ENCODE peak calls at places on chromosomes 11 and 22, in eight cellular contexts. One of them, this sample, is unnamed.

GRCh38 chr11:116888884-116889549 is 51.6 kb upstream of the APOA1 start:
- DNase-seq in GM04503: no peak
- DNase-seq in T1000: no peak
- DNase-seq in H9: no peak
- DNase-seq in stimulated activated CD8-positive, alpha-beta memory T cell treated with anti-CD3 and anti-CD28 coated beads, Interleukin-12 subunit alpha, Interleukin-12 subunit beta, amount 100 ng/mL, for 4 hours: no peak
- DNase-seq in activated T-cell treated with anti-CD3 and anti-CD28 coated beads for 1 hour: no peak
- DNase-seq in astrocyte of the spinal cord: no peak
- DNase-seq in AG08396: no peak
- DNase-seq in this sample: no peak

GRCh38 chr22:23058063-23058462 is 12.3 kb upstream of the GNAZ start:
- DNase-seq in astrocyte of the spinal cord: no peak
- DNase-seq in activated T-cell treated with anti-CD3 and anti-CD28 coated beads for 1 hour: no peak
- DNase-seq in stimulated activated CD8-positive, alpha-beta memory T cell treated with anti-CD3 and anti-CD28 coated beads, Interleukin-12 subunit alpha, Interleukin-12 subunit beta, amount 100 ng/mL, for 4 hours: no peak
- DNase-seq in AG08396: no peak
- DNase-seq in GM04503: no peak
- DNase-seq in H9: peak; percentile 22
- DNase-seq in T1000: no peak
- DNase-seq in this sample: no peak

GRCh38 chr22:29954203-29954855 is 71.4 kb downstream of the MTMR3 start:
- DNase-seq in stimulated activated CD8-positive, alpha-beta memory T cell treated with anti-CD3 and anti-CD28 coated beads, Interleukin-12 subunit alpha, Interleukin-12 subunit beta, amount 100 ng/mL, for 4 hours: no peak
- DNase-seq in activated T-cell treated with anti-CD3 and anti-CD28 coated beads for 1 hour: no peak
- DNase-seq in T1000: no peak
- DNase-seq in astrocyte of the spinal cord: no peak
- DNase-seq in AG08396: no peak
- DNase-seq in H9: no peak
- DNase-seq in GM04503: no peak
- DNase-seq in this sample: no peak

GRCh38 chr11:55707029-55707428 is 45.0 kb downstream of the OR4C6 start:
- DNase-seq in activated T-cell treated with anti-CD3 and anti-CD28 coated beads for 1 hour: no peak
- DNase-seq in T1000: no peak
- DNase-seq in astrocyte of the spinal cord: peak; percentile 10
- DNase-seq in stimulated activated CD8-positive, alpha-beta memory T cell treated with anti-CD3 and anti-CD28 coated beads, Interleukin-12 subunit alpha, Interleukin-12 subunit beta, amount 100 ng/mL, for 4 hours: no peak
- DNase-seq in GM04503: no peak
- DNase-seq in AG08396: peak; percentile 11
- DNase-seq in H9: no peak
- DNase-seq in this sample: no peak

GRCh38 chr11:95266751-95267374 is 35.9 kb upstream of the SESN3 start:
- DNase-seq in activated T-cell treated with anti-CD3 and anti-CD28 coated beads for 1 hour: no peak
- DNase-seq in stimulated activated CD8-positive, alpha-beta memory T cell treated with anti-CD3 and anti-CD28 coated beads, Interleukin-12 subunit alpha, Interleukin-12 subunit beta, amount 100 ng/mL, for 4 hours: no peak
- DNase-seq in T1000: no peak
- DNase-seq in GM04503: no peak
- DNase-seq in AG08396: no peak
- DNase-seq in H9: no peak
- DNase-seq in astrocyte of the spinal cord: peak; percentile 29
- DNase-seq in this sample: no peak

GRCh38 chr11:45022294-45023064 is 71.8 kb upstream of the TP53I11 start:
- DNase-seq in AG08396: peak; percentile 49
- DNase-seq in stimulated activated CD8-positive, alpha-beta memory T cell treated with anti-CD3 and anti-CD28 coated beads, Interleukin-12 subunit alpha, Interleukin-12 subunit beta, amount 100 ng/mL, for 4 hours: no peak
- DNase-seq in T1000: no peak
- DNase-seq in activated T-cell treated with anti-CD3 and anti-CD28 coated beads for 1 hour: no peak
- DNase-seq in astrocyte of the spinal cord: no peak
- DNase-seq in H9: no peak
- DNase-seq in GM04503: no peak
- DNase-seq in this sample: peak; percentile 55

GRCh38 chr11:15499684-15500083 is 385.0 kb downstream of the INSC start:
- DNase-seq in T1000: no peak
- DNase-seq in AG08396: no peak
- DNase-seq in activated T-cell treated with anti-CD3 and anti-CD28 coated beads for 1 hour: no peak
- DNase-seq in GM04503: no peak
- DNase-seq in H9: no peak
- DNase-seq in stimulated activated CD8-positive, alpha-beta memory T cell treated with anti-CD3 and anti-CD28 coated beads, Interleukin-12 subunit alpha, Interleukin-12 subunit beta, amount 100 ng/mL, for 4 hours: no peak
- DNase-seq in astrocyte of the spinal cord: no peak
- DNase-seq in this sample: no peak

GRCh38 chr22:41948142-41948541 is 1.2 kb upstream of the CENPM start:
- DNase-seq in stimulated activated CD8-positive, alpha-beta memory T cell treated with anti-CD3 and anti-CD28 coated beads, Interleukin-12 subunit alpha, Interleukin-12 subunit beta, amount 100 ng/mL, for 4 hours: no peak
- DNase-seq in astrocyte of the spinal cord: no peak
- DNase-seq in activated T-cell treated with anti-CD3 and anti-CD28 coated beads for 1 hour: no peak
- DNase-seq in GM04503: no peak
- DNase-seq in T1000: no peak
- DNase-seq in H9: no peak
- DNase-seq in AG08396: no peak
- DNase-seq in this sample: no peak

GRCh38 chr11:86737223-86737622 is 63.1 kb upstream of the PRSS23 start:
- DNase-seq in GM04503: no peak
- DNase-seq in astrocyte of the spinal cord: no peak
- DNase-seq in T1000: no peak
- DNase-seq in H9: no peak
- DNase-seq in activated T-cell treated with anti-CD3 and anti-CD28 coated beads for 1 hour: no peak
- DNase-seq in stimulated activated CD8-positive, alpha-beta memory T cell treated with anti-CD3 and anti-CD28 coated beads, Interleukin-12 subunit alpha, Interleukin-12 subunit beta, amount 100 ng/mL, for 4 hours: no peak
- DNase-seq in AG08396: no peak
- DNase-seq in this sample: no peak

GRCh38 chr22:26851125-26851524 is 193.7 kb downstream of the MIAT start:
- DNase-seq in T1000: no peak
- DNase-seq in GM04503: no peak
- DNase-seq in astrocyte of the spinal cord: no peak
- DNase-seq in H9: no peak
- DNase-seq in AG08396: no peak
- DNase-seq in stimulated activated CD8-positive, alpha-beta memory T cell treated with anti-CD3 and anti-CD28 coated beads, Interleukin-12 subunit alpha, Interleukin-12 subunit beta, amount 100 ng/mL, for 4 hours: no peak
- DNase-seq in activated T-cell treated with anti-CD3 and anti-CD28 coated beads for 1 hour: no peak
- DNase-seq in this sample: no peak

GRCh38 chr11:110896358-110896757 is 184.1 kb upstream of the ARHGAP20 start:
- DNase-seq in H9: no peak
- DNase-seq in AG08396: peak; percentile 66
- DNase-seq in GM04503: no peak
- DNase-seq in stimulated activated CD8-positive, alpha-beta memory T cell treated with anti-CD3 and anti-CD28 coated beads, Interleukin-12 subunit alpha, Interleukin-12 subunit beta, amount 100 ng/mL, for 4 hours: no peak
- DNase-seq in activated T-cell treated with anti-CD3 and anti-CD28 coated beads for 1 hour: no peak
- DNase-seq in T1000: no peak
- DNase-seq in astrocyte of the spinal cord: peak; percentile 84
- DNase-seq in this sample: peak; percentile 44

GRCh38 chr22:40939202-40939601 is 12.0 kb upstream of the RBX1 start:
- DNase-seq in stimulated activated CD8-positive, alpha-beta memory T cell treated with anti-CD3 and anti-CD28 coated beads, Interleukin-12 subunit alpha, Interleukin-12 subunit beta, amount 100 ng/mL, for 4 hours: no peak
- DNase-seq in H9: no peak
- DNase-seq in T1000: no peak
- DNase-seq in GM04503: no peak
- DNase-seq in AG08396: no peak
- DNase-seq in activated T-cell treated with anti-CD3 and anti-CD28 coated beads for 1 hour: no peak
- DNase-seq in astrocyte of the spinal cord: no peak
- DNase-seq in this sample: no peak

GRCh38 chr22:45504703-45505341 is 2.1 kb downstream of the FBLN1 start:
- DNase-seq in GM04503: no peak
- DNase-seq in T1000: no peak
- DNase-seq in activated T-cell treated with anti-CD3 and anti-CD28 coated beads for 1 hour: no peak
- DNase-seq in stimulated activated CD8-positive, alpha-beta memory T cell treated with anti-CD3 and anti-CD28 coated beads, Interleukin-12 subunit alpha, Interleukin-12 subunit beta, amount 100 ng/mL, for 4 hours: no peak
- DNase-seq in H9: no peak
- DNase-seq in AG08396: peak; percentile 41
- DNase-seq in astrocyte of the spinal cord: peak; percentile 59
- DNase-seq in this sample: peak; percentile 66

GRCh38 chr11:118618991-118619375 is 11.6 kb downstream of the PHLDB1 start:
- DNase-seq in H9: no peak
- DNase-seq in AG08396: peak; percentile 51
- DNase-seq in activated T-cell treated with anti-CD3 and anti-CD28 coated beads for 1 hour: no peak
- DNase-seq in stimulated activated CD8-positive, alpha-beta memory T cell treated with anti-CD3 and anti-CD28 coated beads, Interleukin-12 subunit alpha, Interleukin-12 subunit beta, amount 100 ng/mL, for 4 hours: no peak
- DNase-seq in GM04503: peak; percentile 76
- DNase-seq in astrocyte of the spinal cord: peak; percentile 92
- DNase-seq in T1000: no peak
- DNase-seq in this sample: peak; percentile 78

GRCh38 chr11:72511393-72512047 is 77.2 kb upstream of the CLPB start:
- DNase-seq in H9: no peak
- DNase-seq in GM04503: no peak
- DNase-seq in T1000: no peak
- DNase-seq in AG08396: no peak
- DNase-seq in stimulated activated CD8-positive, alpha-beta memory T cell treated with anti-CD3 and anti-CD28 coated beads, Interleukin-12 subunit alpha, Interleukin-12 subunit beta, amount 100 ng/mL, for 4 hours: no peak
- DNase-seq in astrocyte of the spinal cord: no peak
- DNase-seq in activated T-cell treated with anti-CD3 and anti-CD28 coated beads for 1 hour: no peak
- DNase-seq in this sample: no peak

GRCh38 chr22:38609371-38609770 is 39.4 kb upstream of the DMC1 start:
- DNase-seq in GM04503: no peak
- DNase-seq in astrocyte of the spinal cord: no peak
- DNase-seq in H9: no peak
- DNase-seq in T1000: no peak
- DNase-seq in stimulated activated CD8-positive, alpha-beta memory T cell treated with anti-CD3 and anti-CD28 coated beads, Interleukin-12 subunit alpha, Interleukin-12 subunit beta, amount 100 ng/mL, for 4 hours: no peak
- DNase-seq in AG08396: no peak
- DNase-seq in activated T-cell treated with anti-CD3 and anti-CD28 coated beads for 1 hour: no peak
- DNase-seq in this sample: no peak

GRCh38 chr22:50346415-50346945 is 3.4 kb downstream of the PPP6R2 start:
- DNase-seq in T1000: no peak
- DNase-seq in H9: no peak
- DNase-seq in stimulated activated CD8-positive, alpha-beta memory T cell treated with anti-CD3 and anti-CD28 coated beads, Interleukin-12 subunit alpha, Interleukin-12 subunit beta, amount 100 ng/mL, for 4 hours: no peak
- DNase-seq in AG08396: no peak
- DNase-seq in GM04503: no peak
- DNase-seq in astrocyte of the spinal cord: no peak
- DNase-seq in activated T-cell treated with anti-CD3 and anti-CD28 coated beads for 1 hour: no peak
- DNase-seq in this sample: no peak

GRCh38 chr11:6604081-6604626 is 580 bp downstream of the ILK start:
- DNase-seq in H9: peak; percentile 49
- DNase-seq in T1000: peak; percentile 5
- DNase-seq in GM04503: no peak
- DNase-seq in activated T-cell treated with anti-CD3 and anti-CD28 coated beads for 1 hour: peak; percentile 44
- DNase-seq in astrocyte of the spinal cord: peak; percentile 71
- DNase-seq in stimulated activated CD8-positive, alpha-beta memory T cell treated with anti-CD3 and anti-CD28 coated beads, Interleukin-12 subunit alpha, Interleukin-12 subunit beta, amount 100 ng/mL, for 4 hours: no peak
- DNase-seq in AG08396: peak; percentile 77
- DNase-seq in this sample: peak; percentile 30

GRCh38 chr11:118074785-118075184 is 2.1 kb upstream of the TMPRSS4 start:
- DNase-seq in stimulated activated CD8-positive, alpha-beta memory T cell treated with anti-CD3 and anti-CD28 coated beads, Interleukin-12 subunit alpha, Interleukin-12 subunit beta, amount 100 ng/mL, for 4 hours: no peak
- DNase-seq in T1000: no peak
- DNase-seq in astrocyte of the spinal cord: no peak
- DNase-seq in AG08396: no peak
- DNase-seq in H9: no peak
- DNase-seq in GM04503: no peak
- DNase-seq in activated T-cell treated with anti-CD3 and anti-CD28 coated beads for 1 hour: no peak
- DNase-seq in this sample: peak; percentile 18

GRCh38 chr22:31106651-31107205 is 640 bp downstream of the SELENOM start:
- DNase-seq in GM04503: no peak
- DNase-seq in stimulated activated CD8-positive, alpha-beta memory T cell treated with anti-CD3 and anti-CD28 coated beads, Interleukin-12 subunit alpha, Interleukin-12 subunit beta, amount 100 ng/mL, for 4 hours: no peak
- DNase-seq in H9: no peak
- DNase-seq in activated T-cell treated with anti-CD3 and anti-CD28 coated beads for 1 hour: no peak
- DNase-seq in T1000: no peak
- DNase-seq in AG08396: peak; percentile 63
- DNase-seq in astrocyte of the spinal cord: no peak
- DNase-seq in this sample: peak; percentile 30

GRCh38 chr11:120011836-120012235 is 126.1 kb downstream of the TRIM29 start:
- DNase-seq in AG08396: no peak
- DNase-seq in T1000: no peak
- DNase-seq in activated T-cell treated with anti-CD3 and anti-CD28 coated beads for 1 hour: no peak
- DNase-seq in astrocyte of the spinal cord: no peak
- DNase-seq in GM04503: no peak
- DNase-seq in stimulated activated CD8-positive, alpha-beta memory T cell treated with anti-CD3 and anti-CD28 coated beads, Interleukin-12 subunit alpha, Interleukin-12 subunit beta, amount 100 ng/mL, for 4 hours: no peak
- DNase-seq in H9: no peak
- DNase-seq in this sample: no peak

GRCh38 chr11:63490551-63491239 is at the start of gene PLAAT5:
- DNase-seq in AG08396: no peak
- DNase-seq in H9: peak; percentile 58
- DNase-seq in GM04503: no peak
- DNase-seq in stimulated activated CD8-positive, alpha-beta memory T cell treated with anti-CD3 and anti-CD28 coated beads, Interleukin-12 subunit alpha, Interleukin-12 subunit beta, amount 100 ng/mL, for 4 hours: no peak
- DNase-seq in T1000: no peak
- DNase-seq in astrocyte of the spinal cord: no peak
- DNase-seq in activated T-cell treated with anti-CD3 and anti-CD28 coated beads for 1 hour: no peak
- DNase-seq in this sample: no peak

GRCh38 chr22:40043086-40043485 is 48.3 kb downstream of the FAM83F start:
- DNase-seq in AG08396: no peak
- DNase-seq in GM04503: no peak
- DNase-seq in T1000: no peak
- DNase-seq in H9: no peak
- DNase-seq in activated T-cell treated with anti-CD3 and anti-CD28 coated beads for 1 hour: no peak
- DNase-seq in astrocyte of the spinal cord: no peak
- DNase-seq in stimulated activated CD8-positive, alpha-beta memory T cell treated with anti-CD3 and anti-CD28 coated beads, Interleukin-12 subunit alpha, Interleukin-12 subunit beta, amount 100 ng/mL, for 4 hours: no peak
- DNase-seq in this sample: peak; percentile 55

GRCh38 chr11:74689666-74690065 is 41.6 kb downstream of the CHRDL2 start:
- DNase-seq in astrocyte of the spinal cord: peak; percentile 70
- DNase-seq in AG08396: peak; percentile 62
- DNase-seq in H9: no peak
- DNase-seq in T1000: no peak
- DNase-seq in stimulated activated CD8-positive, alpha-beta memory T cell treated with anti-CD3 and anti-CD28 coated beads, Interleukin-12 subunit alpha, Interleukin-12 subunit beta, amount 100 ng/mL, for 4 hours: no peak
- DNase-seq in activated T-cell treated with anti-CD3 and anti-CD28 coated beads for 1 hour: no peak
- DNase-seq in GM04503: no peak
- DNase-seq in this sample: peak; percentile 30